ENCODE peak calls at places on chromosomes 16 and 17, in seven cellular contexts. C is cardiac muscle cell, N is psoas muscle, A is suprapubic skin, J is tibial artery, R is aorta, Y is AG04450. F is an unnamed sample.

GRCh38 chr17:32627233-32628008 is 140.6 kb downstream of the CDK5R1 start:
- DNase-seq in A (no peak), J (no peak), C (no peak), Y (no peak), R (no peak), N (no peak), F (no peak)

GRCh38 chr17:50266384-50267073 is 7.7 kb upstream of the TMEM92 start:
- DNase-seq in Y (peak), C (no peak), J (peak), N (no peak), A (peak), R (peak), F (peak)

GRCh38 chr16:49456763-49457162 is 83.2 kb downstream of the C16orf78 start:
- DNase-seq in N (peak), C (no peak), R (peak), J (peak), A (no peak), Y (no peak), F (no peak)

GRCh38 chr16:57878586-57878985 is 76.3 kb upstream of the KIFC3 start:
- DNase-seq in C (no peak), Y (no peak), J (no peak), N (no peak), A (no peak), R (no peak), F (no peak)

GRCh38 chr16:29806096-29806579 is at the start of gene MAZ:
- DNase-seq in J (no peak), R (no peak), N (no peak), Y (peak), A (no peak), C (no peak), F (peak)

GRCh38 chr17:49696233-49696761 is 11.5 kb downstream of the SLC35B1 start:
- DNase-seq in N (no peak), J (no peak), Y (no peak), C (no peak), R (no peak), A (no peak), F (no peak)

GRCh38 chr16:9499921-9500593 is 408.6 kb downstream of the HAPSTR1 start:
- DNase-seq in J (no peak), R (no peak), N (no peak), A (no peak), C (peak), Y (no peak), F (no peak)

GRCh38 chr17:31269597-31269996 is 27.4 kb downstream of the OMG start:
- DNase-seq in C (peak), N (no peak), A (no peak), R (no peak), Y (peak), J (peak), F (peak)

GRCh38 chr17:81735181-81736102 is 23.4 kb downstream of the SLC25A10 start:
- DNase-seq in Y (no peak), C (no peak), R (peak), J (no peak), N (no peak), A (peak), F (no peak)

GRCh38 chr17:82846061-82846691 is 6.4 kb upstream of the ZNF750 start:
- DNase-seq in C (no peak), Y (no peak), A (no peak), J (no peak), R (peak), N (peak), F (no peak)
- H3K4me3 ChIP-seq in C (no peak), Y (no peak), A (no peak), J (peak), R (no peak), N (peak), F (no peak)

GRCh38 chr16:55291847-55292246 is 32.2 kb upstream of the IRX6 start:
- DNase-seq in Y (no peak), A (no peak), J (no peak), R (no peak), C (no peak), N (no peak), F (no peak)
- H3K4me3 ChIP-seq in Y (no peak), A (no peak), J (no peak), R (no peak), C (no peak), N (no peak), F (no peak)

GRCh38 chr16:21952040-21952792 is 945 bp upstream of the UQCRC2 start:
- DNase-seq in C (peak), A (peak), Y (no peak), R (peak), J (peak), N (peak), F (no peak)

GRCh38 chr16:21952793-21953540 is at the start of gene UQCRC2:
- DNase-seq in A (peak), Y (peak), C (peak), R (peak), J (peak), N (peak), F (peak)

GRCh38 chr16:21953541-21953902 is 361 bp downstream of the UQCRC2 start:
- DNase-seq in J (no peak), C (no peak), N (no peak), R (no peak), A (peak), Y (no peak), F (no peak)

GRCh38 chr16:21949713-21950260 is 3.4 kb upstream of the UQCRC2 start:
- DNase-seq in N (no peak), R (no peak), J (no peak), Y (no peak), A (no peak), C (no peak), F (no peak)

GRCh38 chr16:21950782-21951521 is 2.2 kb upstream of the UQCRC2 start:
- DNase-seq in Y (no peak), R (no peak), A (no peak), N (no peak), J (no peak), C (peak), F (no peak)
- H3K4me3 ChIP-seq in Y (no peak), R (no peak), A (no peak), N (no peak), J (no peak), C (no peak), F (no peak)

GRCh38 chr17:12808723-12809122 is 19.4 kb downstream of the ARHGAP44 start:
- DNase-seq in A (no peak), N (no peak), J (no peak), Y (no peak), C (no peak), R (no peak), F (no peak)

GRCh38 chr17:12813680-12814079 is 24.4 kb downstream of the ARHGAP44 start:
- DNase-seq in A (no peak), R (no peak), N (no peak), C (no peak), J (no peak), Y (no peak), F (no peak)

GRCh38 chr17:12814718-12815117 is 25.4 kb downstream of the ARHGAP44 start:
- DNase-seq in C (no peak), J (no peak), N (no peak), A (no peak), R (no peak), Y (no peak), F (no peak)

GRCh38 chr17:12815642-12816141 is 26.4 kb downstream of the ARHGAP44 start:
- DNase-seq in A (no peak), Y (no peak), J (no peak), C (no peak), N (no peak), R (no peak), F (no peak)

GRCh38 chr17:12812877-12813276 is 23.6 kb downstream of the ARHGAP44 start:
- DNase-seq in R (no peak), J (no peak), C (no peak), N (no peak), Y (no peak), A (no peak), F (no peak)
- H3K4me3 ChIP-seq in R (no peak), J (no peak), C (no peak), N (no peak), Y (no peak), A (no peak), F (no peak)

GRCh38 chr17:73268582-73269328 is 7.1 kb upstream of the CPSF4L start:
- DNase-seq in C (no peak), A (no peak), J (no peak), Y (no peak), N (no peak), R (no peak), F (no peak)

GRCh38 chr17:73269791-73270190 is 8.1 kb upstream of the CPSF4L start:
- DNase-seq in A (no peak), C (no peak), N (no peak), Y (no peak), R (no peak), J (no peak), F (no peak)

GRCh38 chr17:73269329-73269615 is 7.6 kb upstream of the CPSF4L start:
- DNase-seq in N (no peak), A (no peak), C (no peak), Y (no peak), J (no peak), R (no peak), F (no peak)

GRCh38 chr17:73266796-73267195 is 5.1 kb upstream of the CPSF4L start:
- DNase-seq in C (no peak), J (no peak), N (no peak), A (no peak), Y (no peak), R (no peak), F (no peak)

DNA sequence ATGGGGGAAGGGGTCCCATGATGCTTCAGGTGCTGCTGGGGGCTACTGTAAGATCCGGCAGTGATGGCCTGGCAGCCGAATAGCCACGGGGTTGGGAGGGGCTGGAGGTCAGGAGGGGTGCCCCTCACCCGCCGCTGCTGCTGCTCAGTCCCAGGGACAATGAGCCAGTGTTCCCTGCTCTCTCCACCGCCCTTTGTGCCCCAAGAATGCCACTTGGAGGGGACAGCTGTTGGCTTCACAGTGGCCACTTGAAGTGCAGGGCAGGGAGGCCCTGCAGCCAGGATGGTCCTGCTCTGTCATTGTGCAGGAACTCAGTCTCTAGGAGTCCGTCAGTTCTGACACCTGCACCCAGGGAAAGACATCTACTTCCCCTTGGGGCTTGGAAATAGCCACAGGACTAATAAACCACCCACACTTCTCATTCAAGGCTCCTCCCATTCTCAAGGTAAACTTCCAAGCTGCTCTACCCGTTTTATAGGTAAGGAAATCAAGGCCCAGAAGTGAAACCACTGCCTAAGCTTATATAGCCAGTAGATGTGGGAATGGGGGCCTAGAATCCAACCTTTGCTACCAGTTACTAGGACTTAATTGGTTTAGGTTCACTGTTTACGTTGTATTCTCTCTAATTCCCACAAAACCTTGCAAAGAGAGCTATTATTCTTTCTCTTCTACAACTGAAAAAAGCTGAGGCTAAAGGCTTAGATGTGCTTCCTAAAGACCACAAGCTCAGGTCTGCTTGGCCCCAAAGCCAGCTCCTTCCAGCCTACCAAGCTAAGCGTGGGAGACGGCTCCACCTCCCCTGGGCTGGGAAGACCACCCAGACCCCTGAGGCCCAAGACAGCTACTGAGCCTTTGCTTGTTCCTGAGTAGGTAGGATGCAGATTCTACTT is 6.2 kb upstream of the CPSF4L start:
- DNase-seq in N (no peak), Y (no peak), J (no peak), R (no peak), A (no peak), C (no peak), F (no peak)
- H3K4me3 ChIP-seq in N (no peak), Y (no peak), J (no peak), R (no peak), A (no peak), C (no peak), F (no peak)

GRCh38 chr16:32116080-32116479 is 137.0 kb upstream of the TP53TG3D start:
- DNase-seq in J (peak), A (no peak), Y (no peak), C (no peak), R (peak), N (peak), F (no peak)
- H3K4me3 ChIP-seq in J (peak), A (peak), Y (peak), C (no peak), R (peak), N (peak), F (peak)

DNA sequence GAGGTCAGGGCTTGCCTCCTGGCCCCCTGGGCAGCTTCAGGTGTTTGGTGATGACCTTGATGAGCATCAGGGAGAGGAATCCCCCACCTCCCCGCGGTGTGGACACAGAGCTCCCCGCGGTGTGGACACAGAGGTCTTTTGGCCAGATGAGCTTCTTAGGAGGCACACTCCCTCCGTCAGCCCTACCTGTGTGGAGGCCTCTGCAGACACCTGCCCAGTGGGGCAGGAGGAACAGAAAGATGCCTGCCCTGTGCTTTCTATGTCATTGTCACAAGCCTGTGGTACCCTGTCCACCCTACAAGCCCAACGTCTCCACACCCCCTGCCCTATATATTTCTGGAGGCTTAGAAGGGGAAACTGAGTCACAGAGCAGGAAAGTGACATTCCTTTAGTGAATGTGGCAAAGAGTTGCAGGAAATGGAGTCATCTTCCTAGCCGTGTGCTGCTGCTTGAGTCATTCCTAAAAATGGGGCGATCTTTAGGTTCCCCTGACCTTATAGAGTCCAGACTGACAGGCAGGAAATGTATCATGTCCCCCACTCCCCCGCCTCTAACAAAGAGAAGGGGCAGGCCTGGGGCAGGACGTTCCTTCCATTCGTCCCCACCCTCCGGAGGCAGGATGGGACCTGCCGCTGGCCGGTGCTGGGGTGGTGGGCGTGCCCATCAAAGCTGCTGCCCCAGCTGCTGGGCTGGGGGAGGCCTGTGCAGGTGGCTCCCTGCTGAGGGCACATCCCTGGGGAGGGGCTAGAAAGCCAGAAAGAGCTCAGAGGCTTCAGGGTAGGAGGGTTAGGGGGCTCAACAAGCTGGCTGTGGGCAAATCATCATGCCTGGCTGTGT is 987 bp upstream of the C16orf74 start:
- DNase-seq in R (no peak), J (no peak), Y (no peak), C (no peak), N (no peak), A (no peak), F (no peak)
- H3K4me3 ChIP-seq in R (no peak), J (no peak), Y (no peak), C (no peak), N (peak), A (no peak), F (no peak)

GRCh38 chr16:22424161-22424937 is 49.9 kb upstream of the CDR2 start:
- DNase-seq in C (no peak), J (peak), A (peak), N (peak), R (peak), Y (no peak), F (no peak)

GRCh38 chr16:22423716-22424115 is 49.3 kb upstream of the CDR2 start:
- DNase-seq in Y (no peak), A (no peak), J (no peak), R (no peak), C (no peak), N (no peak), F (no peak)

GRCh38 chr16:22427556-22427955 is 53.1 kb upstream of the CDR2 start:
- DNase-seq in N (no peak), A (no peak), Y (no peak), C (no peak), J (no peak), R (no peak), F (no peak)

GRCh38 chr16:22425847-22426246 is 51.4 kb upstream of the CDR2 start:
- DNase-seq in J (no peak), N (no peak), A (no peak), R (peak), C (no peak), Y (no peak), F (no peak)

DNA sequence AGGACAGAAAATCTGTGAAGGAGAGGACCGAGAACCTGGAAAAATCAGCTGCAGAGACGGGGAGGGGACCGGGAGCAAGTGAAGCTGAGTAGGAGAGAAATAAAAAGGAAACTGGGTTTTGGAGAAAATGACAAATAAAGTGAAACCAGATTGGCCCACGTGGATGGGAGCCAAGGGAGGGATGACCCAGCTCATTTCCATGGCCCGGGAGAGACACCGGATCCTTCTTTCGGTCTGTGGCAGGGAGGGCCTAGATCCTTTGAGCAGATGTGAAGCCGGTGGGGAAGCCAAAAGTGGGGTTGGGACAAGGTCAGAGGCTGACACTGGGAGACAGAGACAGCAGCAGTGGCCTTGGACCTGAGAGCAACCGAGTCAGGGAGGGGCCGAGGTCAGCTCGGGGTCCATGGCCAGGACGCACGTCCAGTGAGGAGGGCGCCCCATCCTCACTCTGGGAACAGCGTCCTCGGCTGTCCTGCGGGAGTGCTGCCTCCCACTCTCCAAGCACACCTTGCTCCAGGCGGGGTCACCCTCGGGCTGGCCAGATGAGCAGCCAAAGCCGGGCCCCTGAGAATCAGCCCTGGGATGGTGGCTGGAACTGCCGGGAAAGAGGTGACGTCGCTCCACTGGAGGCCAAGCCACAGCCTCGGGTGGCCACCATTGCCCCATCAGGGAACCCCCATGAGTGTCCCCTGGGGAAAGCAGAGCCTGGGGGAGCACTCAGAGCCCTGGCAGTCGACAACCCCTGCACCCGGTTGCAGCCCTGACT is 50.8 kb upstream of the CDR2 start:
- DNase-seq in J (no peak), Y (no peak), N (peak), A (peak), R (peak), C (no peak), F (no peak)
- H3K4me3 ChIP-seq in J (peak), Y (no peak), N (peak), A (peak), R (no peak), C (no peak), F (peak)

DNA sequence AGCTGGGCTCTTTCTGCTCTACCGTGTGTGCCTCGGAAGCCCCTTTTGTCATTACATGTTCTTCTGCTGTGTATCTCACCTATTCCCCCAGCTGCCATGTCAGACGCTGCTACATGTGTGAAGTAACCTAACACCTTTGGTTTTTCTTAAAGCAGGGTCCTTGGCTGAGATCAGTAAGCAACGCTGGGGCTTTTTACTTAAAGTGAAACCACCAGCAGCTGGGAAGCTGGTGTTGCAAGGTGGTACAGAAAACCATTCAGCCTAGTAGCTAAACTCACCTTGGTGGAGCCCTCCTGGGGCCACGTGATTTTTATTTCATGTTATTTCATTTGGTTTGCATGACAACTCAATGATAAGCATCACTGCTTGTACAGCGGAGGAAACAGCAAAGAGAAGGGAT is 62.6 kb downstream of the PLCG2 start:
- DNase-seq in A (no peak), J (no peak), C (no peak), N (no peak), R (no peak), Y (no peak), F (no peak)
- H3K4me3 ChIP-seq in A (no peak), J (no peak), C (no peak), N (no peak), R (no peak), Y (no peak), F (no peak)

GRCh38 chr17:7441202-7441705 is 1.9 kb downstream of the FGF11 start:
- DNase-seq in Y (no peak), N (no peak), A (no peak), C (no peak), J (no peak), R (no peak), F (no peak)

GRCh38 chr17:7439462-7440112 is at the start of gene FGF11:
- DNase-seq in A (no peak), Y (no peak), N (no peak), C (peak), J (no peak), R (no peak), F (no peak)

GRCh38 chr17:7442142-7442541 is 2.7 kb upstream of the CHRNB1 start:
- DNase-seq in N (no peak), A (no peak), R (no peak), Y (no peak), C (no peak), J (no peak), F (no peak)

GRCh38 chr17:7440113-7440822 is 956 bp downstream of the FGF11 start:
- DNase-seq in Y (no peak), R (peak), J (no peak), N (peak), A (peak), C (peak), F (no peak)

DNA sequence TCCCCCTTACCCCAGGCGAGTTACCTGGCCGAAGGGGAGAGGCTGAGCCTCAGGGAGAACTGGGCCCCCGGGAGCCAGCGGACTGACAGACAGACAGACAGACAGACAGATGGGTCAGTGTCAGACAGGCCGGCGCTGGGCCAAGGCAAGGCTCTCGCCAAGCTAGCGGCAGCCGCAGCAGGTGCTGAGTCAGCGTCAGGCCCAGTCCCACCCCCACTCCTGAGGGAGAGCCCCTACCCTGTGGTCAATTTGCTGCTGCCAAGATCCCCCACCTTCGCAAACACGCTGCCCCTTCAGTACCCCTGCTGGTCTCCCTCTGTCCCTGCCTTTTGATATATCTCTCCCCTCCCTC is 1.5 kb downstream of the FGF11 start:
- DNase-seq in R (peak), J (no peak), A (no peak), Y (no peak), C (no peak), N (peak), F (no peak)
- H3K4me3 ChIP-seq in R (no peak), J (no peak), A (peak), Y (peak), C (peak), N (peak), F (no peak)

F was measured in AG09309.